ENCODE peak calls at places on chromosomes 6 and 20, in six cellular contexts. J is psoas muscle, Z is transverse colon, M is kidney, V is heart right ventricle, X is OCI-LY7. A is an unnamed sample.

GRCh38 chr6:138415125-138415524 is 11.1 kb downstream of the HEBP2 start:
- DNase-seq in J (no peak), Z (no peak), M (no peak), V (no peak), X (no peak), A (no peak)

GRCh38 chr6:87210979-87211378 is 55.6 kb downstream of the ZNF292 start:
- DNase-seq in J (no peak), Z (no peak), M (no peak), V (no peak), X (no peak), A (no peak)

GRCh38 chr6:6788394-6789020 is 200.0 kb downstream of the LY86 start:
- DNase-seq in J (no peak), Z (peak), M (no peak), V (no peak), X (peak), A (peak)

GRCh38 chr6:53048431-53049195 is 16.6 kb upstream of the FBXO9 start:
- DNase-seq in J (no peak), Z (no peak), M (no peak), V (no peak), X (peak), A (peak)

GRCh38 chr6:111604259-111605099 is 1.2 kb downstream of the TRAF3IP2 start:
- DNase-seq in J (peak), Z (peak), M (peak), V (peak), X (no peak), A (peak)

GRCh38 chr6:6003334-6004146 is 3.2 kb downstream of the NRN1 start:
- DNase-seq in J (no peak), Z (no peak), M (peak), V (peak), X (no peak), A (no peak)

GRCh38 chr6:141726158-141726557 is 406.6 kb upstream of the GJE1 start:
- DNase-seq in J (no peak), Z (no peak), M (no peak), V (no peak), X (no peak), A (peak)

GRCh38 chr20:63978319-63979220 is 872 bp downstream of the SAMD10 start:
- DNase-seq in J (peak), Z (peak), M (peak), V (peak), X (peak), A (peak)

GRCh38 chr6:158630944-158631616 is 13.5 kb downstream of the DYNLT1 start:
- DNase-seq in J (peak), Z (peak), M (peak), V (peak), X (no peak), A (no peak)

GRCh38 chr20:48025061-48025515 is 239.8 kb upstream of the SULF2 start:
- DNase-seq in J (peak), Z (no peak), M (no peak), V (peak), X (peak), A (no peak)

GRCh38 chr20:37271421-37271768 is 9.8 kb upstream of the GHRH start:
- DNase-seq in J (no peak), Z (no peak), M (no peak), V (no peak), X (no peak), A (no peak)

GRCh38 chr6:7705483-7705882 is 20.4 kb upstream of the BMP6 start:
- DNase-seq in J (no peak), Z (no peak), M (no peak), V (no peak), X (no peak), A (no peak)

GRCh38 chr6:21593927-21594421 is 423 bp downstream of the SOX4 start:
- DNase-seq in J (no peak), Z (peak), M (no peak), V (no peak), X (peak), A (peak)

GRCh38 chr20:4656491-4656890 is 65.2 kb upstream of the PRND start:
- DNase-seq in J (no peak), Z (no peak), M (no peak), V (no peak), X (no peak), A (peak)

GRCh38 chr20:50146732-50147662 is 6.5 kb downstream of the PEDS1 start:
- DNase-seq in J (peak), Z (peak), M (no peak), V (no peak), X (peak), A (no peak)

GRCh38 chr6:17912521-17912920 is 74.9 kb downstream of the KIF13A start:
- DNase-seq in J (no peak), Z (no peak), M (no peak), V (no peak), X (no peak), A (no peak)

GRCh38 chr20:2507464-2507863 is 1.3 kb downstream of the ZNF343 start:
- DNase-seq in J (no peak), Z (no peak), M (no peak), V (no peak), X (no peak), A (no peak)

GRCh38 chr20:2507875-2508630 is 662 bp downstream of the ZNF343 start:
- DNase-seq in J (peak), Z (peak), M (no peak), V (no peak), X (peak), A (peak)

GRCh38 chr20:2509468-2509781 is 710 bp upstream of the ZNF343 start:
- DNase-seq in J (no peak), Z (no peak), M (no peak), V (no peak), X (no peak), A (no peak)

GRCh38 chr20:2509794-2510193 is 1.1 kb upstream of the ZNF343 start:
- DNase-seq in J (no peak), Z (no peak), M (no peak), V (no peak), X (no peak), A (no peak)

GRCh38 chr20:2508631-2509467 is at the start of gene ZNF343:
- DNase-seq in J (peak), Z (peak), M (peak), V (peak), X (peak), A (peak)
- TF ChIP-seq CTCF in J (no peak), Z (peak), M (no peak), V (no peak), X (no peak), A (no peak)

GRCh38 chr6:116513224-116513875 is 1.9 kb downstream of the CALHM5 start:
- DNase-seq in J (no peak), Z (no peak), M (no peak), V (no peak), X (no peak), A (no peak)

GRCh38 chr6:116512155-116512559 is 718 bp downstream of the CALHM5 start:
- DNase-seq in J (no peak), Z (no peak), M (no peak), V (no peak), X (no peak), A (peak)

GRCh38 chr6:116511424-116512131 is at the start of gene CALHM5:
- DNase-seq in J (peak), Z (peak), M (no peak), V (peak), X (no peak), A (peak)

GRCh38 chr6:116514103-116514502 is 2.7 kb downstream of the CALHM5 start:
- DNase-seq in J (no peak), Z (no peak), M (no peak), V (no peak), X (no peak), A (no peak)

DNA sequence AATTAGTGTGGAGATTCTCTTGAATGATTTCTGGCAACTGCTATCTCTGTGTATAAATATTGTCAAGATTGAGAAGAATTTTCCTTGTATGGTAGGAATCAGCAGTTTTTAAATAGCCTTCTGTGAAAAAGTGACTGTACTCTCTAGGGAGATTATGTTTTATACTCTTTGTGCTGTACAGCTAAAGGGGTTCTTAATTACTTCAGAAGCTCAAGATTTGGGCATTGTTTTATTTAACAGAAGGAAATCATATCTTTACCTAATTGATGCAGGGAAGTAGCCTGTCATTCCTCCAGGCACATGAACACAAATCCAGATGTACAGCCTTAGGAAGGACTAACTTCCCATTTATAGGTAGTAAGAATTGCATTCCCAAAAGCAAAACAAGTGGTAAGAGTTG is 1.3 kb downstream of the CALHM5 start:
- DNase-seq in J (no peak), Z (no peak), M (no peak), V (no peak), X (no peak), A (no peak)
- H3K4me3 ChIP-seq in J (peak), Z (no peak), M (peak), V (peak), X (no peak), A (no peak)

GRCh38 chr6:105628156-105628860 is 225.4 kb upstream of the PREP start:
- DNase-seq in J (no peak), Z (no peak), M (no peak), V (no peak), X (no peak), A (no peak)
- TF ChIP-seq CTCF in J (no peak), Z (no peak), M (no peak), V (no peak), X (no peak), A (no peak)

GRCh38 chr20:62709537-62709905 is 885 bp downstream of the NTSR1 start:
- DNase-seq in J (no peak), Z (no peak), M (peak), V (peak), X (no peak), A (no peak)
- H3K4me3 ChIP-seq in J (no peak), Z (no peak), M (no peak), V (no peak), X (no peak), A (no peak)